ENCODE peak calls at places on chromosome 22, in eight cellular contexts. One of them, this sample, is unnamed.

GRCh38 chr22:45262931-45263789 is 21.6 kb upstream of the UPK3A start:
- DNase-seq in pancreas: no peak
- DNase-seq in suprapubic skin: no peak
- DNase-seq in GM23338: no peak
- DNase-seq in CD8-positive, alpha-beta memory T cell: no peak
- DNase-seq in breast epithelium: no peak
- DNase-seq in OCI-LY7: peak; percentile 96
- DNase-seq in ovary: no peak
- DNase-seq in this sample: no peak

GRCh38 chr22:49616356-49617231 is 211.1 kb downstream of the BRD1 start:
- DNase-seq in pancreas: no peak
- DNase-seq in suprapubic skin: peak; percentile 33
- DNase-seq in GM23338: no peak
- DNase-seq in CD8-positive, alpha-beta memory T cell: no peak
- DNase-seq in breast epithelium: no peak
- DNase-seq in OCI-LY7: no peak
- DNase-seq in ovary: no peak
- DNase-seq in this sample: no peak

GRCh38 chr22:46084943-46085830 is 65.1 kb upstream of the PPARA start:
- DNase-seq in pancreas: peak; percentile 89
- DNase-seq in suprapubic skin: peak; percentile 91
- DNase-seq in GM23338: no peak
- DNase-seq in CD8-positive, alpha-beta memory T cell: no peak
- DNase-seq in breast epithelium: peak; percentile 92
- DNase-seq in OCI-LY7: no peak
- DNase-seq in ovary: no peak
- DNase-seq in this sample: no peak

GRCh38 chr22:36505998-36506635 is 723 bp downstream of the FOXRED2 start:
- DNase-seq in pancreas: no peak
- DNase-seq in suprapubic skin: no peak
- DNase-seq in GM23338: no peak
- DNase-seq in CD8-positive, alpha-beta memory T cell: no peak
- DNase-seq in breast epithelium: no peak
- DNase-seq in OCI-LY7: no peak
- DNase-seq in ovary: peak; percentile 59
- DNase-seq in this sample: no peak

GRCh38 chr22:19710020-19710768 is 4.1 kb upstream of the SEPTIN5 start:
- DNase-seq in pancreas: no peak
- DNase-seq in suprapubic skin: peak; percentile 53
- DNase-seq in GM23338: no peak
- DNase-seq in CD8-positive, alpha-beta memory T cell: no peak
- DNase-seq in breast epithelium: no peak
- DNase-seq in OCI-LY7: no peak
- DNase-seq in ovary: peak; percentile 15
- DNase-seq in this sample: no peak

GRCh38 chr22:37485006-37485713 is 1.0 kb downstream of the MFNG start:
- DNase-seq in pancreas: no peak
- DNase-seq in suprapubic skin: no peak
- DNase-seq in GM23338: no peak
- DNase-seq in CD8-positive, alpha-beta memory T cell: peak; percentile 66
- DNase-seq in breast epithelium: no peak
- DNase-seq in OCI-LY7: peak; percentile 73
- DNase-seq in ovary: no peak
- DNase-seq in this sample: no peak

GRCh38 chr22:35629406-35630234 is 12.5 kb upstream of the MB start:
- DNase-seq in pancreas: peak; percentile 39
- DNase-seq in suprapubic skin: peak; percentile 86
- DNase-seq in GM23338: peak; percentile 64
- DNase-seq in CD8-positive, alpha-beta memory T cell: no peak
- DNase-seq in breast epithelium: peak; percentile 70
- DNase-seq in OCI-LY7: peak; percentile 34
- DNase-seq in ovary: peak; percentile 84
- DNase-seq in this sample: peak; percentile 59

GRCh38 chr22:22074634-22075381 is 92.2 kb upstream of the TOP3B start:
- DNase-seq in pancreas: no peak
- DNase-seq in suprapubic skin: no peak
- DNase-seq in GM23338: no peak
- DNase-seq in CD8-positive, alpha-beta memory T cell: no peak
- DNase-seq in breast epithelium: no peak
- DNase-seq in OCI-LY7: no peak
- DNase-seq in ovary: no peak
- DNase-seq in this sample: no peak

GRCh38 chr22:39383841-39384625 is 15.5 kb upstream of the TAB1 start:
- DNase-seq in pancreas: no peak
- DNase-seq in suprapubic skin: no peak
- DNase-seq in GM23338: no peak
- DNase-seq in CD8-positive, alpha-beta memory T cell: no peak
- DNase-seq in breast epithelium: no peak
- DNase-seq in OCI-LY7: no peak
- DNase-seq in ovary: no peak
- DNase-seq in this sample: no peak

GRCh38 chr22:39381009-39381755 is 18.4 kb upstream of the TAB1 start:
- DNase-seq in pancreas: no peak
- DNase-seq in suprapubic skin: no peak
- DNase-seq in GM23338: peak; percentile 44
- DNase-seq in CD8-positive, alpha-beta memory T cell: no peak
- DNase-seq in breast epithelium: no peak
- DNase-seq in OCI-LY7: no peak
- DNase-seq in ovary: no peak
- DNase-seq in this sample: no peak

GRCh38 chr22:39382410-39382809 is 17.2 kb upstream of the TAB1 start:
- DNase-seq in pancreas: no peak
- DNase-seq in suprapubic skin: no peak
- DNase-seq in GM23338: no peak
- DNase-seq in CD8-positive, alpha-beta memory T cell: no peak
- DNase-seq in breast epithelium: no peak
- DNase-seq in OCI-LY7: no peak
- DNase-seq in ovary: no peak
- DNase-seq in this sample: no peak

GRCh38 chr22:39380331-39380730 is 19.2 kb upstream of the TAB1 start:
- DNase-seq in pancreas: no peak
- DNase-seq in suprapubic skin: no peak
- DNase-seq in GM23338: no peak
- DNase-seq in CD8-positive, alpha-beta memory T cell: no peak
- DNase-seq in breast epithelium: no peak
- DNase-seq in OCI-LY7: no peak
- DNase-seq in ovary: no peak
- DNase-seq in this sample: no peak

GRCh38 chr22:39381930-39382329 is 17.6 kb upstream of the TAB1 start:
- DNase-seq in pancreas: no peak
- DNase-seq in suprapubic skin: no peak
- DNase-seq in GM23338: no peak
- DNase-seq in CD8-positive, alpha-beta memory T cell: no peak
- DNase-seq in breast epithelium: no peak
- DNase-seq in OCI-LY7: no peak
- DNase-seq in ovary: no peak
- DNase-seq in this sample: no peak
- H3K4me3 ChIP-seq in pancreas: no peak overlapping the region
- H3K4me3 ChIP-seq in suprapubic skin: no peak overlapping the region
- H3K4me3 ChIP-seq in GM23338: no peak overlapping the region
- H3K4me3 ChIP-seq in CD8-positive, alpha-beta memory T cell: no peak overlapping the region
- H3K4me3 ChIP-seq in breast epithelium: no peak overlapping the region
- H3K4me3 ChIP-seq in OCI-LY7: no peak overlapping the region
- H3K4me3 ChIP-seq in ovary: no peak overlapping the region
- H3K4me3 ChIP-seq in this sample: no peak overlapping the region

DNA sequence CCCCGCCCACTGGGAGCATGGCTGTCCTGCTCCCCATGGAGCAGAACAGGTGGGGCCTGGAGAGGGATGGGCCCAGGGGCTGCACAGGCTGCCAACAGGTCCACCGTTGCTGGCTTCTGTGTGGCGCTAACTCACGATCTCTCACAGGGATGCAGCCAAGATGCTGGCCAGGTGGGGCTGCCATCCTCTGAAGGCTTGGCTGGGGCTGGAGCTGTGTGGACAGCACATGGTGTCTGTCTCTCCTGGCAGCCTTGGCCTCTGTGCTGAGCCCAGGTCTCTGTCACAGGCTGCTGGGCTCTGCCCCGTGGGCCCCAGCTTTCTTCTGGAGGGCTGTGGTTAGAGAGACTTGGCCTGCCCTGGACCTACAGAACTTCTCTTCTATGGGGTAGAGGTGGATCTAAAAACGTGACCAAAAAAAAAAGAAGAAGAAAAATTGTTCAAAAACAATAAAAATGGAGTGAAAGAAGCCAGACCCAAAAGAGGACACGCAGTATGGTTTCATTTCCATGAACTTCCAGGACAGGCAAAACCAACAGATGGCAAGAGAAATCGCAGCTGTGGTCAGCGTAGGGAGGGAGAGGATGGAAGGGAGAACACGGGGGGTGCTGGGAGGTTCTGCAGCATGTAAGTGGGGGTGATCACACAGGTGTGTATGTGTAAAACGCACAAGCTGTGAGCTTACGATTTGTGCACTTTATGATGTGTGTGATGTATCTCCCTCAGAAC is 12.2 kb downstream of the PARVG start:
- DNase-seq in pancreas: no peak
- DNase-seq in suprapubic skin: no peak
- DNase-seq in GM23338: no peak
- DNase-seq in CD8-positive, alpha-beta memory T cell: no peak
- DNase-seq in breast epithelium: no peak
- DNase-seq in OCI-LY7: no peak
- DNase-seq in ovary: peak; percentile 2
- DNase-seq in this sample: no peak
- H3K4me3 ChIP-seq in pancreas: no peak overlapping the region
- H3K4me3 ChIP-seq in suprapubic skin: no peak overlapping the region
- H3K4me3 ChIP-seq in GM23338: no peak overlapping the region
- H3K4me3 ChIP-seq in CD8-positive, alpha-beta memory T cell: peak overlapping the region; percentile 24
- H3K4me3 ChIP-seq in breast epithelium: no peak overlapping the region
- H3K4me3 ChIP-seq in OCI-LY7: no peak overlapping the region
- H3K4me3 ChIP-seq in ovary: no peak overlapping the region
- H3K4me3 ChIP-seq in this sample: no peak overlapping the region

GRCh38 chr22:33920927-33921575 is 775 bp upstream of the LARGE1 start:
- DNase-seq in pancreas: peak; percentile 98
- DNase-seq in suprapubic skin: peak; percentile 99
- DNase-seq in GM23338: peak; percentile 99
- DNase-seq in CD8-positive, alpha-beta memory T cell: peak; percentile 66
- DNase-seq in breast epithelium: peak; percentile 99
- DNase-seq in OCI-LY7: peak; percentile 97
- DNase-seq in ovary: peak; percentile 100
- DNase-seq in this sample: peak; percentile 73

GRCh38 chr22:33918676-33919590 is 1.3 kb downstream of the LARGE1 start:
- DNase-seq in pancreas: no peak
- DNase-seq in suprapubic skin: no peak
- DNase-seq in GM23338: no peak
- DNase-seq in CD8-positive, alpha-beta memory T cell: no peak
- DNase-seq in breast epithelium: no peak
- DNase-seq in OCI-LY7: no peak
- DNase-seq in ovary: no peak
- DNase-seq in this sample: no peak

GRCh38 chr22:33919591-33920501 is at the start of gene LARGE1:
- DNase-seq in pancreas: peak; percentile 49
- DNase-seq in suprapubic skin: peak; percentile 71
- DNase-seq in GM23338: peak; percentile 71
- DNase-seq in CD8-positive, alpha-beta memory T cell: no peak
- DNase-seq in breast epithelium: peak; percentile 63
- DNase-seq in OCI-LY7: peak; percentile 52
- DNase-seq in ovary: peak; percentile 65
- DNase-seq in this sample: no peak

GRCh38 chr22:33914699-33915098 is 5.6 kb downstream of the LARGE1 start:
- DNase-seq in pancreas: no peak
- DNase-seq in suprapubic skin: no peak
- DNase-seq in GM23338: peak; percentile 30
- DNase-seq in CD8-positive, alpha-beta memory T cell: no peak
- DNase-seq in breast epithelium: no peak
- DNase-seq in OCI-LY7: no peak
- DNase-seq in ovary: no peak
- DNase-seq in this sample: no peak

DNA sequence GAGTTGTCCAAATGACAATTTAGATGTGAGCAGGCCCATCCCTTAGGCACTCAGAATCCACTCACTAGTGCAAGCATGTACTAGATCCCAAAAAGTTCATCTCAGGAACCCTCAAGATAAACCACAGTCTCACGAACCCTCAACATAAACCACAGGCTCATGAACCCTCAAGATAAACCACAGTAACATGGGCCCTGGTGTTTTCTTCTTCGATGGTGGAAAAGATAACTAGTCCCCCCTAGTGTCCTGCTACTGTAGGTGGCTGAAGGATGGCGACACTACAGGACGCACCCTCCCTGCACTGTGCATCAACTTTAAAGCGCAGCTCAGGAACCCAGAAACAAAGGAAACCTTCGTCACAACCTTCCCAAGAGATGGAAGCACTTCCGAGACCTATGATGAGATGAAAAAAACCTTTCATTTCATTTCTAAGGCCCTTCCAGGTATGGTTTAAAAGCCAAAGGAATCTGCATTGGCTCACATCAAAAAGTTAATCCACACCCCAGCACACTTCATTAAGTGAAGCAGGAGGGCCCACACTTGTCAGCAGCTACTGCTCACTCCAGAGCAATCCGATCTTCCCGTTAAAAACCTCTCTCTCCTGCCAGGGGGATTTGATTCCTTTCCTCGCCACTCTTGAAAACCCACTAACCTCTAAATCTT is 2.4 kb downstream of the LARGE1 start:
- DNase-seq in pancreas: no peak
- DNase-seq in suprapubic skin: no peak
- DNase-seq in GM23338: peak; percentile 66
- DNase-seq in CD8-positive, alpha-beta memory T cell: no peak
- DNase-seq in breast epithelium: no peak
- DNase-seq in OCI-LY7: peak; percentile 69
- DNase-seq in ovary: no peak
- DNase-seq in this sample: no peak
- H3K4me3 ChIP-seq in pancreas: no peak overlapping the region
- H3K4me3 ChIP-seq in suprapubic skin: peak overlapping the region; percentile 90
- H3K4me3 ChIP-seq in GM23338: peak overlapping the region; percentile 89
- H3K4me3 ChIP-seq in CD8-positive, alpha-beta memory T cell: no peak overlapping the region
- H3K4me3 ChIP-seq in breast epithelium: no peak overlapping the region
- H3K4me3 ChIP-seq in OCI-LY7: peak overlapping the region; percentile 77
- H3K4me3 ChIP-seq in ovary: peak overlapping the region; percentile 10
- H3K4me3 ChIP-seq in this sample: no peak overlapping the region

GRCh38 chr22:30263883-30264282 is 2.8 kb downstream of the OSM start:
- DNase-seq in pancreas: no peak
- DNase-seq in suprapubic skin: no peak
- DNase-seq in GM23338: no peak
- DNase-seq in CD8-positive, alpha-beta memory T cell: no peak
- DNase-seq in breast epithelium: no peak
- DNase-seq in OCI-LY7: no peak
- DNase-seq in ovary: no peak
- DNase-seq in this sample: no peak

GRCh38 chr22:30265131-30265720 is 1.4 kb downstream of the OSM start:
- DNase-seq in pancreas: no peak
- DNase-seq in suprapubic skin: no peak
- DNase-seq in GM23338: no peak
- DNase-seq in CD8-positive, alpha-beta memory T cell: no peak
- DNase-seq in breast epithelium: no peak
- DNase-seq in OCI-LY7: no peak
- DNase-seq in ovary: no peak
- DNase-seq in this sample: no peak

GRCh38 chr22:30261134-30261533 is 5.5 kb downstream of the OSM start:
- DNase-seq in pancreas: no peak
- DNase-seq in suprapubic skin: no peak
- DNase-seq in GM23338: no peak
- DNase-seq in CD8-positive, alpha-beta memory T cell: no peak
- DNase-seq in breast epithelium: no peak
- DNase-seq in OCI-LY7: no peak
- DNase-seq in ovary: no peak
- DNase-seq in this sample: no peak

GRCh38 chr22:30262112-30262511 is 4.5 kb downstream of the OSM start:
- DNase-seq in pancreas: no peak
- DNase-seq in suprapubic skin: no peak
- DNase-seq in GM23338: no peak
- DNase-seq in CD8-positive, alpha-beta memory T cell: no peak
- DNase-seq in breast epithelium: no peak
- DNase-seq in OCI-LY7: no peak
- DNase-seq in ovary: no peak
- DNase-seq in this sample: no peak

DNA sequence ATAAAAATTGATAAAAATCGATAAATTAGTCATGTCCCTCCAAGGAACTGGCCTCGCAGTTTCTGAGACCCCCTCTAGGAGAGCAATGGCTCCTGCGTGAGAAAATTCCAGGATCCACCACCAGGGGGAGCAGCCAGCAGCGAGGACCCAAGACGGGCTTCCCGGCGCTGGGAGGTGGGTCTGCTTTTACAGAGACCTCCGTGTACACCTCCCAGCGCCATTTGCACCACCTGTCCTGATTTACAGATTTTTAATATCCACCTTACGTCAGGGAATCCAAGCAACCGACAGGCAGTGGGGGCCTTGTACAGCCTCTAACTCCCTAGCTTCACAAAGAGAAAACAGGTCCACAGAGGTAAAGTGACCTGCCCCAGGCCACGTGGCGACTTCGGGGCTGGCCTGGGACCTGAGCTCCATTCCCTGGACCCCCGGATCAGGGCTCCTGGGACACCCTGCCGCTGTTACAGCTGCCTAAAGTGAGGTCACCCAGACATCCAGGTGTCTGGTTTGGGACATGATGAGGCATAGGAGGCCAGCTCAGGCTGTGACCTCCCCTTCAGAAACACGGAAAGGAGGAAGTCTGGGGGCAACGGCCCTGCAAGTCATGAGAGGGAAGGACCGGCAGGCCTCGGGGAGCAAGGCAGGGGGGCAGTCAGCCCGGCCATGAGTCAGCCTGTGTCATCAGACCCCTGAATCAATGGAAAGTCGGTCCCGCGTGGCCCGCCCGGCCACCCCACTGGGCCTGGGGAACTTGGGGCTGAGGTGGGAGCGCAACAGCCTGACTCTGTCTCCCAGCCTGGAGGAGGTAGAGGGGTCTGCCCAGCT is 3.5 kb downstream of the OSM start:
- DNase-seq in pancreas: peak; percentile 43
- DNase-seq in suprapubic skin: no peak
- DNase-seq in GM23338: peak; percentile 95
- DNase-seq in CD8-positive, alpha-beta memory T cell: peak; percentile 64
- DNase-seq in breast epithelium: peak; percentile 79
- DNase-seq in OCI-LY7: peak; percentile 80
- DNase-seq in ovary: peak; percentile 83
- DNase-seq in this sample: peak; percentile 76
- H3K4me3 ChIP-seq in pancreas: peak overlapping the region; percentile 22
- H3K4me3 ChIP-seq in suprapubic skin: peak overlapping the region; percentile 1
- H3K4me3 ChIP-seq in GM23338: no peak overlapping the region
- H3K4me3 ChIP-seq in CD8-positive, alpha-beta memory T cell: peak overlapping the region; percentile 7
- H3K4me3 ChIP-seq in breast epithelium: peak overlapping the region; percentile 18
- H3K4me3 ChIP-seq in OCI-LY7: no peak overlapping the region
- H3K4me3 ChIP-seq in ovary: no peak overlapping the region
- H3K4me3 ChIP-seq in this sample: no peak overlapping the region

This sample was measured in CD4-positive, alpha-beta memory T cell.